ENCODE peak calls at places on chromosome 16, in four cellular contexts. E, A, Q and K are unnamed samples.

GRCh38 chr16:25040543-25040942 is 25.4 kb upstream of the ARHGAP17 start:
- DNase-seq in E (no peak), A (no peak), Q (no peak), K (no peak)

GRCh38 chr16:67395458-67396158 is 2.3 kb upstream of the TPPP3 start:
- DNase-seq in E (peak; percentile 86), A (no peak), Q (no peak), K (no peak)

GRCh38 chr16:47142469-47143328 is 1.0 kb downstream of the NETO2 start:
- DNase-seq in E (no peak), A (peak; percentile 6), Q (peak; percentile 11), K (peak; percentile 41)

GRCh38 chr16:56345406-56346050 is 79.8 kb downstream of the AMFR start:
- DNase-seq in E (no peak), A (no peak), Q (no peak), K (no peak)

GRCh38 chr16:12538667-12539081 is 265.0 kb downstream of the CPPED1 start:
- DNase-seq in E (peak; percentile 76), A (no peak), Q (no peak), K (no peak)

GRCh38 chr16:4371481-4372314 is at the start of gene VASN:
- DNase-seq in E (no peak), A (peak; percentile 47), Q (peak; percentile 80), K (peak; percentile 93)

GRCh38 chr16:47732806-47733150 is 271.6 kb downstream of the PHKB start:
- DNase-seq in E (no peak), A (no peak), Q (no peak), K (no peak)

GRCh38 chr16:85611205-85611454 is 2.0 kb upstream of the GSE1 start:
- DNase-seq in E (no peak), A (no peak), Q (no peak), K (no peak)

GRCh38 chr16:55499951-55500350 is 8.9 kb upstream of the LPCAT2 start:
- DNase-seq in E (no peak), A (no peak), Q (no peak), K (no peak)

GRCh38 chr16:14378131-14378551 is 251.9 kb downstream of the PARN start:
- DNase-seq in E (peak; percentile 63), A (no peak), Q (no peak), K (no peak)

GRCh38 chr16:72961115-72961832 is 86.7 kb downstream of the ZFHX3 start:
- DNase-seq in E (peak; percentile 90), A (no peak), Q (no peak), K (no peak)

GRCh38 chr16:1823821-1824220 is 2.8 kb downstream of the HAGH start:
- DNase-seq in E (no peak), A (no peak), Q (no peak), K (no peak)

GRCh38 chr16:57115148-57115503 is 22.7 kb downstream of the CPNE2 start:
- DNase-seq in E (no peak), A (no peak), Q (no peak), K (no peak)

GRCh38 chr16:81624718-81625543 is 154.2 kb upstream of the PLCG2 start:
- DNase-seq in E (no peak), A (no peak), Q (no peak), K (no peak)

GRCh38 chr16:74601131-74601871 is 5.6 kb downstream of the GLG1 start:
- DNase-seq in E (no peak), A (peak; percentile 32), Q (no peak), K (no peak)

GRCh38 chr16:67248401-67249177 is at the start of gene SLC9A5:
- DNase-seq in E (no peak), A (no peak), Q (no peak), K (no peak)

GRCh38 chr16:50954469-50954868 is 196.6 kb downstream of the SALL1 start:
- DNase-seq in E (no peak), A (no peak), Q (no peak), K (no peak)

GRCh38 chr16:425082-425718 is at the start of gene RAB11FIP3:
- DNase-seq in E (peak; percentile 34), A (peak; percentile 63), Q (peak; percentile 82), K (peak; percentile 79)

GRCh38 chr16:72021043-72021442 is 12.5 kb downstream of the DHODH start:
- DNase-seq in E (no peak), A (no peak), Q (no peak), K (no peak)

GRCh38 chr16:57262841-57263584 is 18.0 kb downstream of the ARL2BP start:
- DNase-seq in E (no peak), A (no peak), Q (no peak), K (no peak)

GRCh38 chr16:86306046-86306644 is 204.2 kb upstream of the FOXF1 start:
- DNase-seq in E (no peak), A (no peak), Q (no peak), K (no peak)

GRCh38 chr16:12721841-12722467 is 81.7 kb downstream of the CPPED1 start:
- DNase-seq in E (no peak), A (no peak), Q (no peak), K (no peak)

GRCh38 chr16:67357561-67357960 is 30.9 kb downstream of the LRRC36 start:
- DNase-seq in E (no peak), A (no peak), Q (no peak), K (no peak)

GRCh38 chr16:20610192-20610891 is 34.2 kb upstream of the ACSM2B start:
- DNase-seq in E (no peak), A (no peak), Q (no peak), K (peak; percentile 82)

GRCh38 chr16:57720142-57720575 is 15.4 kb upstream of the KATNB1 start:
- DNase-seq in E (no peak), A (no peak), Q (peak; percentile 45), K (peak; percentile 89)

GRCh38 chr16:466651-467050 is 41.2 kb downstream of the RAB11FIP3 start:
- DNase-seq in E (no peak), A (no peak), Q (no peak), K (no peak)

GRCh38 chr16:52773026-52773425 is 226.1 kb upstream of the TOX3 start:
- DNase-seq in E (no peak), A (no peak), Q (no peak), K (no peak)

GRCh38 chr16:67571981-67572431 is 9.7 kb downstream of the CTCF start:
- DNase-seq in E (no peak), A (no peak), Q (no peak), K (no peak)

GRCh38 chr16:583470-583814 is 6.4 kb upstream of the RAB40C start:
- DNase-seq in E (no peak), A (no peak), Q (no peak), K (no peak)

GRCh38 chr16:27400751-27401620 is 988 bp upstream of the IL21R start:
- DNase-seq in E (no peak), A (no peak), Q (no peak), K (no peak)

GRCh38 chr16:6861136-6861535 is 471.5 kb upstream of the RBFOX1 start:
- DNase-seq in E (no peak), A (no peak), Q (no peak), K (no peak)

GRCh38 chr16:15658149-15658548 is 8.1 kb downstream of the NDE1 start:
- DNase-seq in E (no peak), A (no peak), Q (no peak), K (no peak)

GRCh38 chr16:24729967-24730815 is 740 bp downstream of the TNRC6A start:
- DNase-seq in E (no peak), A (no peak), Q (peak; percentile 16), K (no peak)

GRCh38 chr16:53224932-53225533 is 170.2 kb downstream of the CHD9 start:
- DNase-seq in E (no peak), A (no peak), Q (no peak), K (no peak)

GRCh38 chr16:646679-647172 is 2.4 kb upstream of the WDR90 start:
- DNase-seq in E (no peak), A (no peak), Q (no peak), K (no peak)

GRCh38 chr16:58099097-58099955 is 29.9 kb downstream of the CFAP20 start:
- DNase-seq in E (no peak), A (no peak), Q (no peak), K (no peak)

GRCh38 chr16:89350701-89351380 is 133.3 kb downstream of the ZNF778 start:
- DNase-seq in E (no peak), A (no peak), Q (no peak), K (no peak)